ENCODE peak calls at places on chromosomes 5 and 9, in nine cellular contexts. One of them, this sample, is unnamed.
A peak's percentile ranks its signal among the peaks of the same experiment; 100 is the strongest.

GRCh38 chr5:114665551-114665950 is 303.7 kb downstream of the KCNN2 start:
- DNase-seq in cardiac muscle cell: peak; percentile 27
- DNase-seq in left lung: no peak
- DNase-seq in NCI-H1105: no peak
- DNase-seq in fibroblast of the aortic adventitia: no peak
- DNase-seq in OCI-LY7: no peak
- DNase-seq in AG09319: no peak
- DNase-seq in sciatic nerve: no peak
- DNase-seq in central memory CD4-positive, alpha-beta T cell: no peak
- DNase-seq in this sample: no peak

GRCh38 chr5:127011151-127011550 is 19.2 kb downstream of the MARCHF3 start:
- DNase-seq in cardiac muscle cell: no peak
- DNase-seq in left lung: no peak
- DNase-seq in NCI-H1105: no peak
- DNase-seq in fibroblast of the aortic adventitia: peak; percentile 95
- DNase-seq in OCI-LY7: no peak
- DNase-seq in AG09319: no peak
- DNase-seq in sciatic nerve: no peak
- DNase-seq in central memory CD4-positive, alpha-beta T cell: no peak
- DNase-seq in this sample: no peak

GRCh38 chr9:124770359-124771020 is 621 bp downstream of the NR6A1 start:
- DNase-seq in cardiac muscle cell: peak; percentile 49
- DNase-seq in left lung: no peak
- DNase-seq in NCI-H1105: no peak
- DNase-seq in fibroblast of the aortic adventitia: no peak
- DNase-seq in OCI-LY7: peak; percentile 61
- DNase-seq in AG09319: no peak
- DNase-seq in sciatic nerve: peak; percentile 74
- DNase-seq in central memory CD4-positive, alpha-beta T cell: no peak
- DNase-seq in this sample: peak; percentile 71

GRCh38 chr9:16131269-16131668 is 578.4 kb downstream of the CCDC171 start:
- DNase-seq in cardiac muscle cell: peak; percentile 35
- DNase-seq in left lung: no peak
- DNase-seq in NCI-H1105: no peak
- DNase-seq in fibroblast of the aortic adventitia: peak; percentile 22
- DNase-seq in OCI-LY7: no peak
- DNase-seq in AG09319: no peak
- DNase-seq in sciatic nerve: no peak
- DNase-seq in central memory CD4-positive, alpha-beta T cell: no peak
- DNase-seq in this sample: no peak

GRCh38 chr5:8333977-8334376 is 465.0 kb downstream of the MTRR start:
- DNase-seq in cardiac muscle cell: no peak
- DNase-seq in left lung: no peak
- DNase-seq in NCI-H1105: no peak
- DNase-seq in fibroblast of the aortic adventitia: no peak
- DNase-seq in OCI-LY7: no peak
- DNase-seq in AG09319: no peak
- DNase-seq in sciatic nerve: no peak
- DNase-seq in central memory CD4-positive, alpha-beta T cell: no peak
- DNase-seq in this sample: no peak

GRCh38 chr5:133357758-133358157 is 254.6 kb downstream of the FSTL4 start:
- DNase-seq in cardiac muscle cell: no peak
- DNase-seq in left lung: no peak
- DNase-seq in NCI-H1105: no peak
- DNase-seq in fibroblast of the aortic adventitia: no peak
- DNase-seq in OCI-LY7: no peak
- DNase-seq in AG09319: no peak
- DNase-seq in sciatic nerve: no peak
- DNase-seq in central memory CD4-positive, alpha-beta T cell: no peak
- DNase-seq in this sample: no peak

GRCh38 chr9:21559402-21560280 is 77.5 kb upstream of the IFNE start:
- DNase-seq in cardiac muscle cell: peak; percentile 64
- DNase-seq in left lung: no peak
- DNase-seq in NCI-H1105: peak; percentile 36
- DNase-seq in fibroblast of the aortic adventitia: peak; percentile 79
- DNase-seq in OCI-LY7: no peak
- DNase-seq in AG09319: no peak
- DNase-seq in sciatic nerve: peak; percentile 53
- DNase-seq in central memory CD4-positive, alpha-beta T cell: peak; percentile 39
- DNase-seq in this sample: peak; percentile 16

GRCh38 chr5:107913511-107913910 is 242.8 kb upstream of the EFNA5 start:
- DNase-seq in cardiac muscle cell: no peak
- DNase-seq in left lung: no peak
- DNase-seq in NCI-H1105: no peak
- DNase-seq in fibroblast of the aortic adventitia: no peak
- DNase-seq in OCI-LY7: no peak
- DNase-seq in AG09319: no peak
- DNase-seq in sciatic nerve: no peak
- DNase-seq in central memory CD4-positive, alpha-beta T cell: no peak
- DNase-seq in this sample: no peak

GRCh38 chr9:114560956-114561355 is 26.6 kb upstream of the ATP6V1G1 start:
- DNase-seq in cardiac muscle cell: no peak
- DNase-seq in left lung: no peak
- DNase-seq in NCI-H1105: no peak
- DNase-seq in fibroblast of the aortic adventitia: no peak
- DNase-seq in OCI-LY7: no peak
- DNase-seq in AG09319: no peak
- DNase-seq in sciatic nerve: no peak
- DNase-seq in central memory CD4-positive, alpha-beta T cell: no peak
- DNase-seq in this sample: no peak

GRCh38 chr9:5563886-5564285 is 53.6 kb downstream of the PDCD1LG2 start:
- DNase-seq in cardiac muscle cell: no peak
- DNase-seq in left lung: no peak
- DNase-seq in NCI-H1105: no peak
- DNase-seq in fibroblast of the aortic adventitia: peak; percentile 50
- DNase-seq in OCI-LY7: no peak
- DNase-seq in AG09319: no peak
- DNase-seq in sciatic nerve: no peak
- DNase-seq in central memory CD4-positive, alpha-beta T cell: no peak
- DNase-seq in this sample: no peak

GRCh38 chr5:118561971-118562370 is 426.4 kb downstream of the DTWD2 start:
- DNase-seq in cardiac muscle cell: peak; percentile 69
- DNase-seq in left lung: no peak
- DNase-seq in NCI-H1105: no peak
- DNase-seq in fibroblast of the aortic adventitia: no peak
- DNase-seq in OCI-LY7: no peak
- DNase-seq in AG09319: no peak
- DNase-seq in sciatic nerve: no peak
- DNase-seq in central memory CD4-positive, alpha-beta T cell: no peak
- DNase-seq in this sample: no peak

GRCh38 chr5:139752506-139753350 is 42.9 kb upstream of the PSD2 start:
- DNase-seq in cardiac muscle cell: no peak
- DNase-seq in left lung: no peak
- DNase-seq in NCI-H1105: no peak
- DNase-seq in fibroblast of the aortic adventitia: peak; percentile 46
- DNase-seq in OCI-LY7: no peak
- DNase-seq in AG09319: no peak
- DNase-seq in sciatic nerve: no peak
- DNase-seq in central memory CD4-positive, alpha-beta T cell: no peak
- DNase-seq in this sample: no peak

GRCh38 chr5:148788636-148789035 is 37.8 kb upstream of the ADRB2 start:
- DNase-seq in cardiac muscle cell: no peak
- DNase-seq in left lung: no peak
- DNase-seq in NCI-H1105: no peak
- DNase-seq in fibroblast of the aortic adventitia: no peak
- DNase-seq in OCI-LY7: no peak
- DNase-seq in AG09319: no peak
- DNase-seq in sciatic nerve: no peak
- DNase-seq in central memory CD4-positive, alpha-beta T cell: no peak
- DNase-seq in this sample: no peak

GRCh38 chr5:127892467-127893207 is 189.4 kb downstream of the CCDC192 start:
- DNase-seq in cardiac muscle cell: no peak
- DNase-seq in left lung: no peak
- DNase-seq in NCI-H1105: no peak
- DNase-seq in fibroblast of the aortic adventitia: peak; percentile 89
- DNase-seq in OCI-LY7: no peak
- DNase-seq in AG09319: no peak
- DNase-seq in sciatic nerve: no peak
- DNase-seq in central memory CD4-positive, alpha-beta T cell: peak; percentile 40
- DNase-seq in this sample: peak; percentile 59

GRCh38 chr5:607541-608285 is 4.4 kb upstream of the CEP72 start:
- DNase-seq in cardiac muscle cell: no peak
- DNase-seq in left lung: peak; percentile 35
- DNase-seq in NCI-H1105: no peak
- DNase-seq in fibroblast of the aortic adventitia: no peak
- DNase-seq in OCI-LY7: peak; percentile 67
- DNase-seq in AG09319: no peak
- DNase-seq in sciatic nerve: peak; percentile 56
- DNase-seq in central memory CD4-positive, alpha-beta T cell: no peak
- DNase-seq in this sample: peak; percentile 58

GRCh38 chr9:127034691-127035090 is 87.7 kb downstream of the ANGPTL2 start:
- DNase-seq in cardiac muscle cell: no peak
- DNase-seq in left lung: no peak
- DNase-seq in NCI-H1105: no peak
- DNase-seq in fibroblast of the aortic adventitia: no peak
- DNase-seq in OCI-LY7: no peak
- DNase-seq in AG09319: no peak
- DNase-seq in sciatic nerve: no peak
- DNase-seq in central memory CD4-positive, alpha-beta T cell: no peak
- DNase-seq in this sample: no peak

GRCh38 chr5:58149345-58149744 is 310.5 kb downstream of the PLK2 start:
- DNase-seq in cardiac muscle cell: no peak
- DNase-seq in left lung: peak; percentile 39
- DNase-seq in NCI-H1105: no peak
- DNase-seq in fibroblast of the aortic adventitia: peak; percentile 56
- DNase-seq in OCI-LY7: no peak
- DNase-seq in AG09319: no peak
- DNase-seq in sciatic nerve: no peak
- DNase-seq in central memory CD4-positive, alpha-beta T cell: no peak
- DNase-seq in this sample: no peak

GRCh38 chr9:111038336-111039202 is at the start of gene LPAR1:
- DNase-seq in cardiac muscle cell: peak; percentile 75
- DNase-seq in left lung: peak; percentile 63
- DNase-seq in NCI-H1105: no peak
- DNase-seq in fibroblast of the aortic adventitia: peak; percentile 68
- DNase-seq in OCI-LY7: no peak
- DNase-seq in AG09319: no peak
- DNase-seq in sciatic nerve: peak; percentile 88
- DNase-seq in central memory CD4-positive, alpha-beta T cell: no peak
- DNase-seq in this sample: peak; percentile 40

GRCh38 chr5:1564182-1564748 is 40.5 kb upstream of the LPCAT1 start:
- DNase-seq in cardiac muscle cell: no peak
- DNase-seq in left lung: peak; percentile 90
- DNase-seq in NCI-H1105: no peak
- DNase-seq in fibroblast of the aortic adventitia: peak; percentile 67
- DNase-seq in OCI-LY7: no peak
- DNase-seq in AG09319: no peak
- DNase-seq in sciatic nerve: peak; percentile 69
- DNase-seq in central memory CD4-positive, alpha-beta T cell: no peak
- DNase-seq in this sample: no peak

GRCh38 chr5:157955541-157956172 is 96.7 kb upstream of the CLINT1 start:
- DNase-seq in cardiac muscle cell: no peak
- DNase-seq in left lung: no peak
- DNase-seq in NCI-H1105: no peak
- DNase-seq in fibroblast of the aortic adventitia: no peak
- DNase-seq in OCI-LY7: no peak
- DNase-seq in AG09319: no peak
- DNase-seq in sciatic nerve: no peak
- DNase-seq in central memory CD4-positive, alpha-beta T cell: no peak
- DNase-seq in this sample: no peak

GRCh38 chr9:128251701-128252100 is 24.1 kb downstream of the GOLGA2 start:
- DNase-seq in cardiac muscle cell: no peak
- DNase-seq in left lung: no peak
- DNase-seq in NCI-H1105: no peak
- DNase-seq in fibroblast of the aortic adventitia: peak; percentile 28
- DNase-seq in OCI-LY7: no peak
- DNase-seq in AG09319: no peak
- DNase-seq in sciatic nerve: no peak
- DNase-seq in central memory CD4-positive, alpha-beta T cell: no peak
- DNase-seq in this sample: no peak

GRCh38 chr9:82781965-82782392 is 281.0 kb downstream of the RASEF start:
- DNase-seq in cardiac muscle cell: no peak
- DNase-seq in left lung: no peak
- DNase-seq in NCI-H1105: peak; percentile 91
- DNase-seq in fibroblast of the aortic adventitia: no peak
- DNase-seq in OCI-LY7: no peak
- DNase-seq in AG09319: no peak
- DNase-seq in sciatic nerve: no peak
- DNase-seq in central memory CD4-positive, alpha-beta T cell: no peak
- DNase-seq in this sample: no peak

GRCh38 chr5:96404191-96404867 is 28.7 kb downstream of the PCSK1 start:
- DNase-seq in cardiac muscle cell: no peak
- DNase-seq in left lung: no peak
- DNase-seq in NCI-H1105: no peak
- DNase-seq in fibroblast of the aortic adventitia: no peak
- DNase-seq in OCI-LY7: no peak
- DNase-seq in AG09319: no peak
- DNase-seq in sciatic nerve: no peak
- DNase-seq in central memory CD4-positive, alpha-beta T cell: no peak
- DNase-seq in this sample: no peak

GRCh38 chr9:94767331-94768099 is 41.0 kb downstream of the AOPEP start:
- DNase-seq in cardiac muscle cell: no peak
- DNase-seq in left lung: no peak
- DNase-seq in NCI-H1105: no peak
- DNase-seq in fibroblast of the aortic adventitia: peak; percentile 21
- DNase-seq in OCI-LY7: no peak
- DNase-seq in AG09319: no peak
- DNase-seq in sciatic nerve: no peak
- DNase-seq in central memory CD4-positive, alpha-beta T cell: no peak
- DNase-seq in this sample: peak; percentile 55

GRCh38 chr5:9316041-9316440 is 229.8 kb downstream of the SEMA5A start:
- DNase-seq in cardiac muscle cell: no peak
- DNase-seq in left lung: no peak
- DNase-seq in NCI-H1105: no peak
- DNase-seq in fibroblast of the aortic adventitia: peak; percentile 50
- DNase-seq in OCI-LY7: no peak
- DNase-seq in AG09319: no peak
- DNase-seq in sciatic nerve: no peak
- DNase-seq in central memory CD4-positive, alpha-beta T cell: no peak
- DNase-seq in this sample: no peak

GRCh38 chr9:132609829-132610228 is 27.4 kb downstream of the BARHL1 start:
- DNase-seq in cardiac muscle cell: no peak
- DNase-seq in left lung: no peak
- DNase-seq in NCI-H1105: no peak
- DNase-seq in fibroblast of the aortic adventitia: peak; percentile 67
- DNase-seq in OCI-LY7: no peak
- DNase-seq in AG09319: peak; percentile 44
- DNase-seq in sciatic nerve: no peak
- DNase-seq in central memory CD4-positive, alpha-beta T cell: no peak
- DNase-seq in this sample: no peak

GRCh38 chr5:5199460-5199859 is 59.3 kb downstream of the ADAMTS16 start:
- DNase-seq in cardiac muscle cell: no peak
- DNase-seq in left lung: no peak
- DNase-seq in NCI-H1105: no peak
- DNase-seq in fibroblast of the aortic adventitia: no peak
- DNase-seq in OCI-LY7: no peak
- DNase-seq in AG09319: no peak
- DNase-seq in sciatic nerve: no peak
- DNase-seq in central memory CD4-positive, alpha-beta T cell: no peak
- DNase-seq in this sample: no peak

GRCh38 chr9:19637084-19637483 is 151.8 kb downstream of the SLC24A2 start:
- DNase-seq in cardiac muscle cell: no peak
- DNase-seq in left lung: no peak
- DNase-seq in NCI-H1105: no peak
- DNase-seq in fibroblast of the aortic adventitia: no peak
- DNase-seq in OCI-LY7: no peak
- DNase-seq in AG09319: no peak
- DNase-seq in sciatic nerve: no peak
- DNase-seq in central memory CD4-positive, alpha-beta T cell: no peak
- DNase-seq in this sample: no peak

GRCh38 chr9:114288233-114289051 is 34.5 kb upstream of the ORM1 start:
- DNase-seq in cardiac muscle cell: peak; percentile 28
- DNase-seq in left lung: peak; percentile 30
- DNase-seq in NCI-H1105: no peak
- DNase-seq in fibroblast of the aortic adventitia: peak; percentile 33
- DNase-seq in OCI-LY7: no peak
- DNase-seq in AG09319: no peak
- DNase-seq in sciatic nerve: peak; percentile 53
- DNase-seq in central memory CD4-positive, alpha-beta T cell: no peak
- DNase-seq in this sample: no peak

GRCh38 chr5:138989720-138990119 is 114.6 kb upstream of the LRRTM2 start:
- DNase-seq in cardiac muscle cell: no peak
- DNase-seq in left lung: no peak
- DNase-seq in NCI-H1105: no peak
- DNase-seq in fibroblast of the aortic adventitia: peak; percentile 55
- DNase-seq in OCI-LY7: no peak
- DNase-seq in AG09319: no peak
- DNase-seq in sciatic nerve: no peak
- DNase-seq in central memory CD4-positive, alpha-beta T cell: no peak
- DNase-seq in this sample: no peak

GRCh38 chr5:141585594-141585993 is 33.2 kb downstream of the DIAPH1 start:
- DNase-seq in cardiac muscle cell: no peak
- DNase-seq in left lung: no peak
- DNase-seq in NCI-H1105: no peak
- DNase-seq in fibroblast of the aortic adventitia: no peak
- DNase-seq in OCI-LY7: peak; percentile 22
- DNase-seq in AG09319: no peak
- DNase-seq in sciatic nerve: no peak
- DNase-seq in central memory CD4-positive, alpha-beta T cell: no peak
- DNase-seq in this sample: no peak